ENCODE peak calls at places on chromosomes 5 and 9, in nine cellular contexts. One of them, this sample, is unnamed.

GRCh38 chr5:140182803-140183367 is 7.9 kb downstream of the CYSTM1 start:
- DNase-seq in NCI-H1105: no peak
- DNase-seq in KG1: no peak
- DNase-seq in stimulated activated CD8-positive, alpha-beta memory T cell treated with anti-CD3 and anti-CD28 coated beads, Interleukin-15, amount 100 ng/mL, for 24 hours: no peak
- DNase-seq in pancreas: no peak
- DNase-seq in myocyte: no peak
- DNase-seq in AG04450: no peak
- DNase-seq in posterior vena cava: no peak
- DNase-seq in frontal cortex: no peak
- DNase-seq in this sample: peak

GRCh38 chr5:50699737-50700136 is 33.3 kb downstream of the PARP8 start:
- DNase-seq in myocyte: no peak
- DNase-seq in KG1: no peak
- DNase-seq in AG04450: no peak
- DNase-seq in posterior vena cava: no peak
- DNase-seq in pancreas: no peak
- DNase-seq in stimulated activated CD8-positive, alpha-beta memory T cell treated with anti-CD3 and anti-CD28 coated beads, Interleukin-15, amount 100 ng/mL, for 24 hours: no peak
- DNase-seq in frontal cortex: no peak
- DNase-seq in NCI-H1105: no peak
- DNase-seq in this sample: no peak

GRCh38 chr5:14834062-14834461 is 37.5 kb downstream of the ANKH start:
- DNase-seq in NCI-H1105: no peak
- DNase-seq in posterior vena cava: no peak
- DNase-seq in AG04450: no peak
- DNase-seq in myocyte: no peak
- DNase-seq in frontal cortex: no peak
- DNase-seq in stimulated activated CD8-positive, alpha-beta memory T cell treated with anti-CD3 and anti-CD28 coated beads, Interleukin-15, amount 100 ng/mL, for 24 hours: no peak
- DNase-seq in KG1: no peak
- DNase-seq in pancreas: no peak
- DNase-seq in this sample: no peak

GRCh38 chr5:172524573-172525021 is 70.3 kb upstream of the SH3PXD2B start:
- DNase-seq in NCI-H1105: no peak
- DNase-seq in AG04450: no peak
- DNase-seq in stimulated activated CD8-positive, alpha-beta memory T cell treated with anti-CD3 and anti-CD28 coated beads, Interleukin-15, amount 100 ng/mL, for 24 hours: no peak
- DNase-seq in posterior vena cava: peak
- DNase-seq in myocyte: no peak
- DNase-seq in frontal cortex: no peak
- DNase-seq in KG1: no peak
- DNase-seq in pancreas: no peak
- DNase-seq in this sample: no peak

GRCh38 chr5:124743534-124744169 is 2.8 kb downstream of the ZNF608 start:
- DNase-seq in pancreas: no peak
- DNase-seq in stimulated activated CD8-positive, alpha-beta memory T cell treated with anti-CD3 and anti-CD28 coated beads, Interleukin-15, amount 100 ng/mL, for 24 hours: no peak
- DNase-seq in AG04450: no peak
- DNase-seq in frontal cortex: no peak
- DNase-seq in KG1: no peak
- DNase-seq in myocyte: peak
- DNase-seq in NCI-H1105: no peak
- DNase-seq in posterior vena cava: no peak
- DNase-seq in this sample: no peak

GRCh38 chr5:153537225-153537624 is 46.8 kb downstream of the GRIA1 start:
- DNase-seq in frontal cortex: no peak
- DNase-seq in posterior vena cava: no peak
- DNase-seq in NCI-H1105: no peak
- DNase-seq in pancreas: no peak
- DNase-seq in KG1: no peak
- DNase-seq in AG04450: no peak
- DNase-seq in stimulated activated CD8-positive, alpha-beta memory T cell treated with anti-CD3 and anti-CD28 coated beads, Interleukin-15, amount 100 ng/mL, for 24 hours: no peak
- DNase-seq in myocyte: no peak
- DNase-seq in this sample: no peak

GRCh38 chr5:137565450-137565849 is 66.3 kb upstream of the SPOCK1 start:
- DNase-seq in frontal cortex: no peak
- DNase-seq in NCI-H1105: no peak
- DNase-seq in myocyte: no peak
- DNase-seq in pancreas: no peak
- DNase-seq in AG04450: no peak
- DNase-seq in stimulated activated CD8-positive, alpha-beta memory T cell treated with anti-CD3 and anti-CD28 coated beads, Interleukin-15, amount 100 ng/mL, for 24 hours: no peak
- DNase-seq in KG1: no peak
- DNase-seq in posterior vena cava: no peak
- DNase-seq in this sample: no peak

GRCh38 chr9:69444021-69444420 is 119.0 kb downstream of the ENTREP1 start:
- DNase-seq in stimulated activated CD8-positive, alpha-beta memory T cell treated with anti-CD3 and anti-CD28 coated beads, Interleukin-15, amount 100 ng/mL, for 24 hours: no peak
- DNase-seq in pancreas: no peak
- DNase-seq in KG1: no peak
- DNase-seq in posterior vena cava: no peak
- DNase-seq in NCI-H1105: no peak
- DNase-seq in AG04450: no peak
- DNase-seq in frontal cortex: no peak
- DNase-seq in myocyte: peak
- DNase-seq in this sample: no peak

GRCh38 chr5:66796306-66797292 is 200.4 kb downstream of the MAST4 start:
- DNase-seq in posterior vena cava: no peak
- DNase-seq in NCI-H1105: peak
- DNase-seq in KG1: no peak
- DNase-seq in frontal cortex: no peak
- DNase-seq in pancreas: no peak
- DNase-seq in AG04450: no peak
- DNase-seq in stimulated activated CD8-positive, alpha-beta memory T cell treated with anti-CD3 and anti-CD28 coated beads, Interleukin-15, amount 100 ng/mL, for 24 hours: no peak
- DNase-seq in myocyte: peak
- DNase-seq in this sample: peak

GRCh38 chr5:65768723-65769122 is 46.7 kb downstream of the NLN start:
- DNase-seq in KG1: no peak
- DNase-seq in posterior vena cava: no peak
- DNase-seq in stimulated activated CD8-positive, alpha-beta memory T cell treated with anti-CD3 and anti-CD28 coated beads, Interleukin-15, amount 100 ng/mL, for 24 hours: no peak
- DNase-seq in frontal cortex: no peak
- DNase-seq in myocyte: no peak
- DNase-seq in AG04450: no peak
- DNase-seq in pancreas: no peak
- DNase-seq in NCI-H1105: no peak
- DNase-seq in this sample: no peak

GRCh38 chr9:73402081-73403028 is 250.7 kb downstream of the ANXA1 start:
- DNase-seq in pancreas: no peak
- DNase-seq in NCI-H1105: no peak
- DNase-seq in posterior vena cava: peak
- DNase-seq in stimulated activated CD8-positive, alpha-beta memory T cell treated with anti-CD3 and anti-CD28 coated beads, Interleukin-15, amount 100 ng/mL, for 24 hours: no peak
- DNase-seq in frontal cortex: no peak
- DNase-seq in myocyte: peak
- DNase-seq in KG1: no peak
- DNase-seq in AG04450: no peak
- DNase-seq in this sample: no peak

GRCh38 chr5:92769986-92770385 is 811.0 kb downstream of the NR2F1-AS1 start:
- DNase-seq in NCI-H1105: no peak
- DNase-seq in posterior vena cava: no peak
- DNase-seq in frontal cortex: no peak
- DNase-seq in stimulated activated CD8-positive, alpha-beta memory T cell treated with anti-CD3 and anti-CD28 coated beads, Interleukin-15, amount 100 ng/mL, for 24 hours: no peak
- DNase-seq in pancreas: no peak
- DNase-seq in myocyte: no peak
- DNase-seq in KG1: no peak
- DNase-seq in AG04450: peak
- DNase-seq in this sample: no peak

GRCh38 chr5:118371973-118372650 is 616.2 kb downstream of the DTWD2 start:
- DNase-seq in frontal cortex: no peak
- DNase-seq in pancreas: no peak
- DNase-seq in AG04450: no peak
- DNase-seq in KG1: no peak
- DNase-seq in NCI-H1105: peak
- DNase-seq in posterior vena cava: no peak
- DNase-seq in myocyte: no peak
- DNase-seq in stimulated activated CD8-positive, alpha-beta memory T cell treated with anti-CD3 and anti-CD28 coated beads, Interleukin-15, amount 100 ng/mL, for 24 hours: no peak
- DNase-seq in this sample: no peak

GRCh38 chr5:175107865-175108264 is 336.1 kb downstream of the DRD1 start:
- DNase-seq in AG04450: no peak
- DNase-seq in frontal cortex: no peak
- DNase-seq in KG1: no peak
- DNase-seq in NCI-H1105: no peak
- DNase-seq in myocyte: no peak
- DNase-seq in stimulated activated CD8-positive, alpha-beta memory T cell treated with anti-CD3 and anti-CD28 coated beads, Interleukin-15, amount 100 ng/mL, for 24 hours: no peak
- DNase-seq in pancreas: no peak
- DNase-seq in posterior vena cava: no peak
- DNase-seq in this sample: no peak

GRCh38 chr5:59786271-59786805 is 107.2 kb downstream of the PDE4D start:
- DNase-seq in AG04450: no peak
- DNase-seq in pancreas: no peak
- DNase-seq in stimulated activated CD8-positive, alpha-beta memory T cell treated with anti-CD3 and anti-CD28 coated beads, Interleukin-15, amount 100 ng/mL, for 24 hours: no peak
- DNase-seq in posterior vena cava: no peak
- DNase-seq in frontal cortex: no peak
- DNase-seq in KG1: no peak
- DNase-seq in myocyte: peak
- DNase-seq in NCI-H1105: no peak
- DNase-seq in this sample: no peak

GRCh38 chr5:16127865-16128544 is 51.6 kb downstream of the MARCHF11 start:
- DNase-seq in posterior vena cava: no peak
- DNase-seq in pancreas: no peak
- DNase-seq in KG1: no peak
- DNase-seq in frontal cortex: no peak
- DNase-seq in AG04450: no peak
- DNase-seq in NCI-H1105: no peak
- DNase-seq in myocyte: no peak
- DNase-seq in stimulated activated CD8-positive, alpha-beta memory T cell treated with anti-CD3 and anti-CD28 coated beads, Interleukin-15, amount 100 ng/mL, for 24 hours: no peak
- DNase-seq in this sample: no peak